ENCODE peak calls at places on chromosomes 1 and 21, in ten cellular contexts. K is CD8-positive, alpha-beta memory T cell; J is OCI-LY7; O is fibroblast of lung; D is GM23248; C is CD8-positive, alpha-beta T cell; H is heart left ventricle; Y is CD4-positive, alpha-beta T cell; W is kidney; R is endothelial cell of umbilical vein. E is an unnamed sample.

GRCh38 chr1:85952460-85952859 is 204.1 kb downstream of the COL24A1 start:
- DNase-seq in K (no peak), J (no peak), O (peak; percentile 65), D (no peak), C (no peak), H (no peak), Y (no peak), W (no peak), R (peak; percentile 1), E (no peak)

GRCh38 chr1:165476776-165477175 is 31.9 kb upstream of the RXRG start:
- DNase-seq in K (no peak), J (no peak), O (no peak), D (no peak), C (no peak), H (no peak), Y (no peak), W (no peak), R (no peak), E (no peak)

GRCh38 chr1:179883040-179883501 is 986 bp downstream of the TOR1AIP1 start:
- DNase-seq in K (peak; percentile 69), J (peak; percentile 75), O (no peak), D (no peak), C (no peak), H (no peak), Y (peak; percentile 31), W (no peak), R (no peak), E (no peak)

GRCh38 chr1:152349611-152350010 is 10.2 kb downstream of the FLG2 start:
- DNase-seq in K (no peak), J (no peak), O (no peak), D (no peak), C (no peak), H (no peak), Y (no peak), W (no peak), R (no peak), E (no peak)

GRCh38 chr21:44653656-44654575 is 543 bp downstream of the KRTAP12-4 start:
- DNase-seq in K (peak; percentile 85), J (no peak), O (no peak), D (no peak), C (peak; percentile 57), H (no peak), Y (peak; percentile 47), W (peak; percentile 76), R (no peak), E (no peak)

GRCh38 chr1:230754831-230755230 is 7.6 kb downstream of the CAPN9 start:
- DNase-seq in K (no peak), J (no peak), O (peak; percentile 80), D (peak; percentile 58), C (no peak), H (peak; percentile 81), Y (no peak), W (no peak), R (no peak), E (no peak)

GRCh38 chr1:51607676-51608075 is 9.2 kb upstream of the OSBPL9 start:
- DNase-seq in K (no peak), J (no peak), O (peak; percentile 62), D (no peak), C (no peak), H (no peak), Y (no peak), W (no peak), R (no peak), E (no peak)

GRCh38 chr21:45149021-45149420 is 74.6 kb downstream of the ADARB1 start:
- DNase-seq in K (no peak), J (no peak), O (no peak), D (no peak), C (no peak), H (no peak), Y (no peak), W (no peak), R (no peak), E (no peak)

GRCh38 chr1:203136409-203137042 is 9.0 kb downstream of the ADORA1 start:
- DNase-seq in K (peak; percentile 17), J (no peak), O (no peak), D (no peak), C (no peak), H (no peak), Y (no peak), W (no peak), R (no peak), E (no peak)

GRCh38 chr1:111252786-111253185 is 25.3 kb downstream of the CHI3L2 start:
- DNase-seq in K (no peak), J (no peak), O (no peak), D (no peak), C (no peak), H (no peak), Y (no peak), W (no peak), R (no peak), E (no peak)

GRCh38 chr1:248625166-248625565 is 9.7 kb downstream of the OR2T11 start:
- DNase-seq in K (no peak), J (no peak), O (no peak), D (no peak), C (no peak), H (no peak), Y (no peak), W (no peak), R (no peak), E (no peak)

GRCh38 chr1:248627971-248628844 is 6.7 kb downstream of the OR2T11 start:
- DNase-seq in K (no peak), J (no peak), O (no peak), D (no peak), C (no peak), H (no peak), Y (no peak), W (no peak), R (no peak), E (no peak)

GRCh38 chr1:248631354-248632041 is 3.4 kb downstream of the OR2T11 start:
- DNase-seq in K (no peak), J (no peak), O (no peak), D (no peak), C (no peak), H (no peak), Y (no peak), W (no peak), R (no peak), E (no peak)

GRCh38 chr1:248625971-248626370 is 8.9 kb downstream of the OR2T11 start:
- DNase-seq in K (no peak), J (no peak), O (no peak), D (no peak), C (no peak), H (no peak), Y (no peak), W (no peak), R (no peak), E (no peak)

GRCh38 chr1:248630551-248630950 is 4.3 kb downstream of the OR2T11 start:
- DNase-seq in K (no peak), J (no peak), O (no peak), D (no peak), C (no peak), H (no peak), Y (no peak), W (no peak), R (no peak), E (no peak)
- H3K9me3 ChIP-seq in K (no peaks in the 10 kb centered on the region), J (no peaks in the 10 kb centered on the region), O (no peaks in the 10 kb centered on the region), D (no peaks in the 10 kb centered on the region), C (no peaks in the 10 kb centered on the region), H (no peaks in the 10 kb centered on the region), Y (no peaks in the 10 kb centered on the region), W (no peaks in the 10 kb centered on the region), R (peaks cover 3% of the 10 kb centered on the region), E (no peaks in the 10 kb centered on the region)

GRCh38 chr1:40786995-40787705 is 3.6 kb downstream of the KCNQ4 start:
- DNase-seq in K (no peak), J (no peak), O (no peak), D (no peak), C (no peak), H (no peak), Y (no peak), W (peak; percentile 55), R (no peak), E (no peak)

GRCh38 chr1:40789675-40790430 is 6.3 kb downstream of the KCNQ4 start:
- DNase-seq in K (no peak), J (no peak), O (no peak), D (no peak), C (no peak), H (no peak), Y (no peak), W (peak; percentile 30), R (no peak), E (no peak)

GRCh38 chr1:40787733-40788560 is 4.4 kb downstream of the KCNQ4 start:
- DNase-seq in K (no peak), J (no peak), O (no peak), D (no peak), C (no peak), H (no peak), Y (no peak), W (peak; percentile 45), R (no peak), E (no peak)

GRCh38 chr1:40788561-40789341 is 5.2 kb downstream of the KCNQ4 start:
- DNase-seq in K (no peak), J (no peak), O (no peak), D (no peak), C (no peak), H (no peak), Y (no peak), W (peak; percentile 47), R (no peak), E (no peak)

DNA sequence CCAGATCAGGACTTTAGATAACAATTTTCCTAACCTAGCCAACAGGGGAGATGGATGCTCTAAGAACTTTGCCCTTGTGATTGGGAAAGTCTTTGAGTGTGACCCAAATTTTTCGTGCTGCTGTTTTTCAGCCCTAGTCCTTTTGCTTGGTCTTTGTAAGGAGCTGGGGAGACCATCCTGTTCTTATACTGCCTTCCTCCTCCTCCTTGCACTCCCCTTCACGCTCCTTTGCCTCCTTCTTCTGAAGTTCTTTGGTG is 5.7 kb downstream of the KCNQ4 start:
- DNase-seq in K (no peak), J (no peak), O (no peak), D (no peak), C (no peak), H (no peak), Y (no peak), W (no peak), R (no peak), E (no peak)
- H3K27ac ChIP-seq in K (no peak overlapping the region), J (no peak overlapping the region), O (no peak overlapping the region), D (no peak overlapping the region), C (no peak overlapping the region), H (no peak overlapping the region), Y (no peak overlapping the region), W (no peak overlapping the region), R (no peak overlapping the region), E (no peak overlapping the region)

GRCh38 chr1:238653693-238654321 is 732.6 kb upstream of the CHRM3 start:
- DNase-seq in K (no peak), J (no peak), O (peak; percentile 50), D (peak; percentile 54), C (no peak), H (no peak), Y (no peak), W (no peak), R (no peak), E (no peak)
- H3K9me3 ChIP-seq in K (no peaks in the 10 kb centered on the region), J (no peaks in the 10 kb centered on the region), O (no peaks in the 10 kb centered on the region), D (no peaks in the 10 kb centered on the region), C (no peaks in the 10 kb centered on the region), H (no peaks in the 10 kb centered on the region), Y (no peaks in the 10 kb centered on the region), W (no peaks in the 10 kb centered on the region), R (no peaks in the 10 kb centered on the region), E (no peaks in the 10 kb centered on the region)

DNA sequence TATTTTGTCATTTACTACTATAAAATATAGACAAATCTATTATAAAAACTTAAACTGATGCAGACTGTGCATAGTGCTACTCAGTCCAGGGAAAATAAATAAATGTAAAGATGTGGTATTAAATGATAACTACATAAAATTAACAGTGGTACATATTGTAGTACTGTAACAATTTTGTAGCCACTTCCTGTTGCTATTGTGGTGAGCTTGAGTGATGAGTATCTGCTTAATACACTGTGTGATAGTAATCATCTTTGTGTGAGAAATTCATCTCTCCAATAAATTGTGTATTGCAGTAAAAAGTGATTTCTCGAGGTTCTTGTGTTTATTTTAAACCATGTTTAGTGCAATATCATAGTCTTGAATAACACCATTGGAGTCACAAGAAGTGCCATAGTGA is 353.4 kb upstream of the ZRANB2 start:
- DNase-seq in K (no peak), J (no peak), O (no peak), D (no peak), C (no peak), H (no peak), Y (no peak), W (no peak), R (no peak), E (no peak)
- H3K27ac ChIP-seq in K (no peak overlapping the region), J (no peak overlapping the region), O (no peak overlapping the region), D (no peak overlapping the region), C (no peak overlapping the region), H (no peak overlapping the region), Y (no peak overlapping the region), W (no peak overlapping the region), R (no peak overlapping the region), E (no peak overlapping the region)

E was measured in RWPE2.